ENCODE peak calls at places on chromosomes 13 and 19, in six cellular contexts. One of them, this sample, is unnamed.

GRCh38 chr19:29478578-29479565 is 46.9 kb upstream of the VSTM2B start:
- DNase-seq in PC-3: no peak
- DNase-seq in naive thymus-derived CD4-positive, alpha-beta T cell: no peak
- DNase-seq in body of pancreas: peak; percentile 12
- DNase-seq in endothelial cell of umbilical vein: no peak
- DNase-seq in IMR-90: no peak
- DNase-seq in this sample: peak; percentile 65

GRCh38 chr19:2640563-2641331 is 61.7 kb downstream of the GNG7 start:
- DNase-seq in IMR-90: no peak
- DNase-seq in endothelial cell of umbilical vein: no peak
- DNase-seq in body of pancreas: no peak
- DNase-seq in naive thymus-derived CD4-positive, alpha-beta T cell: no peak
- DNase-seq in PC-3: no peak
- DNase-seq in this sample: no peak

GRCh38 chr19:14432817-14433453 is at the start of gene PKN1:
- DNase-seq in naive thymus-derived CD4-positive, alpha-beta T cell: no peak
- DNase-seq in body of pancreas: peak; percentile 65
- DNase-seq in PC-3: peak; percentile 46
- DNase-seq in IMR-90: no peak
- DNase-seq in endothelial cell of umbilical vein: peak; percentile 21
- DNase-seq in this sample: peak; percentile 46

GRCh38 chr19:7658219-7658686 is 10.6 kb upstream of the RETN start:
- DNase-seq in endothelial cell of umbilical vein: no peak
- DNase-seq in IMR-90: no peak
- DNase-seq in PC-3: no peak
- DNase-seq in naive thymus-derived CD4-positive, alpha-beta T cell: peak; percentile 54
- DNase-seq in body of pancreas: no peak
- DNase-seq in this sample: no peak

GRCh38 chr19:54279441-54279962 is 1.4 kb downstream of the LILRB2 start:
- DNase-seq in naive thymus-derived CD4-positive, alpha-beta T cell: no peak
- DNase-seq in body of pancreas: no peak
- DNase-seq in IMR-90: no peak
- DNase-seq in endothelial cell of umbilical vein: no peak
- DNase-seq in PC-3: no peak
- DNase-seq in this sample: no peak

GRCh38 chr13:21069561-21070004 is 8.2 kb upstream of the LATS2 start:
- DNase-seq in endothelial cell of umbilical vein: no peak
- DNase-seq in body of pancreas: no peak
- DNase-seq in PC-3: peak; percentile 94
- DNase-seq in IMR-90: peak; percentile 99
- DNase-seq in naive thymus-derived CD4-positive, alpha-beta T cell: no peak
- DNase-seq in this sample: peak; percentile 96

GRCh38 chr13:98523455-98524102 is 53.3 kb downstream of the STK24 start:
- DNase-seq in endothelial cell of umbilical vein: no peak
- DNase-seq in PC-3: no peak
- DNase-seq in IMR-90: no peak
- DNase-seq in body of pancreas: no peak
- DNase-seq in naive thymus-derived CD4-positive, alpha-beta T cell: no peak
- DNase-seq in this sample: no peak

GRCh38 chr19:21749090-21749489 is 18.3 kb downstream of the ZNF100 start:
- DNase-seq in endothelial cell of umbilical vein: no peak
- DNase-seq in naive thymus-derived CD4-positive, alpha-beta T cell: no peak
- DNase-seq in PC-3: no peak
- DNase-seq in IMR-90: peak; percentile 29
- DNase-seq in body of pancreas: no peak
- DNase-seq in this sample: peak; percentile 25

GRCh38 chr13:111256946-111257345 is 63.5 kb upstream of the TEX29 start:
- DNase-seq in PC-3: no peak
- DNase-seq in body of pancreas: no peak
- DNase-seq in IMR-90: no peak
- DNase-seq in naive thymus-derived CD4-positive, alpha-beta T cell: no peak
- DNase-seq in endothelial cell of umbilical vein: no peak
- DNase-seq in this sample: no peak

GRCh38 chr19:42427313-42427712 is at the start of gene LIPE:
- DNase-seq in PC-3: no peak
- DNase-seq in naive thymus-derived CD4-positive, alpha-beta T cell: no peak
- DNase-seq in body of pancreas: no peak
- DNase-seq in endothelial cell of umbilical vein: no peak
- DNase-seq in IMR-90: no peak
- DNase-seq in this sample: peak; percentile 38

GRCh38 chr13:30266751-30267150 is 40.6 kb downstream of the KATNAL1 start:
- DNase-seq in body of pancreas: no peak
- DNase-seq in PC-3: no peak
- DNase-seq in IMR-90: no peak
- DNase-seq in endothelial cell of umbilical vein: no peak
- DNase-seq in naive thymus-derived CD4-positive, alpha-beta T cell: no peak
- DNase-seq in this sample: no peak

GRCh38 chr19:57004418-57004817 is 115.4 kb upstream of the USP29 start:
- DNase-seq in naive thymus-derived CD4-positive, alpha-beta T cell: no peak
- DNase-seq in PC-3: no peak
- DNase-seq in endothelial cell of umbilical vein: no peak
- DNase-seq in body of pancreas: no peak
- DNase-seq in IMR-90: no peak
- DNase-seq in this sample: no peak

GRCh38 chr19:5826531-5827341 is 12.8 kb downstream of the FUT6 start:
- DNase-seq in IMR-90: no peak
- DNase-seq in body of pancreas: peak; percentile 94
- DNase-seq in PC-3: peak; percentile 81
- DNase-seq in endothelial cell of umbilical vein: no peak
- DNase-seq in naive thymus-derived CD4-positive, alpha-beta T cell: no peak
- DNase-seq in this sample: peak; percentile 90

GRCh38 chr13:24071423-24072075 is 89.0 kb upstream of the SPATA13 start:
- DNase-seq in naive thymus-derived CD4-positive, alpha-beta T cell: no peak
- DNase-seq in IMR-90: peak; percentile 48
- DNase-seq in body of pancreas: no peak
- DNase-seq in PC-3: peak; percentile 60
- DNase-seq in endothelial cell of umbilical vein: peak; percentile 64
- DNase-seq in this sample: no peak

GRCh38 chr19:5085566-5085965 is 116.7 kb downstream of the KDM4B start:
- DNase-seq in PC-3: no peak
- DNase-seq in body of pancreas: no peak
- DNase-seq in naive thymus-derived CD4-positive, alpha-beta T cell: no peak
- DNase-seq in IMR-90: no peak
- DNase-seq in endothelial cell of umbilical vein: no peak
- DNase-seq in this sample: no peak

GRCh38 chr13:32413284-32413683 is 14.6 kb downstream of the N4BP2L1 start:
- DNase-seq in PC-3: no peak
- DNase-seq in naive thymus-derived CD4-positive, alpha-beta T cell: no peak
- DNase-seq in IMR-90: no peak
- DNase-seq in endothelial cell of umbilical vein: no peak
- DNase-seq in body of pancreas: no peak
- DNase-seq in this sample: no peak

GRCh38 chr13:32846556-32846955 is 169.7 kb upstream of the KL start:
- DNase-seq in PC-3: no peak
- DNase-seq in naive thymus-derived CD4-positive, alpha-beta T cell: no peak
- DNase-seq in endothelial cell of umbilical vein: no peak
- DNase-seq in body of pancreas: no peak
- DNase-seq in IMR-90: no peak
- DNase-seq in this sample: no peak

GRCh38 chr13:110392510-110393233 is 85.6 kb downstream of the COL4A2 start:
- DNase-seq in PC-3: no peak
- DNase-seq in IMR-90: peak; percentile 78
- DNase-seq in body of pancreas: no peak
- DNase-seq in naive thymus-derived CD4-positive, alpha-beta T cell: no peak
- DNase-seq in endothelial cell of umbilical vein: peak; percentile 29
- DNase-seq in this sample: no peak

GRCh38 chr13:73720216-73720840 is 413.9 kb downstream of the KLF12 start:
- DNase-seq in PC-3: no peak
- DNase-seq in IMR-90: peak; percentile 11
- DNase-seq in body of pancreas: no peak
- DNase-seq in endothelial cell of umbilical vein: no peak
- DNase-seq in naive thymus-derived CD4-positive, alpha-beta T cell: no peak
- DNase-seq in this sample: no peak

GRCh38 chr13:26111797-26112196 is 60.0 kb upstream of the SHISA2 start:
- DNase-seq in body of pancreas: no peak
- DNase-seq in PC-3: no peak
- DNase-seq in endothelial cell of umbilical vein: no peak
- DNase-seq in naive thymus-derived CD4-positive, alpha-beta T cell: no peak
- DNase-seq in IMR-90: no peak
- DNase-seq in this sample: no peak

GRCh38 chr13:36323951-36324566 is 22.1 kb downstream of the SPART start:
- DNase-seq in PC-3: peak; percentile 76
- DNase-seq in body of pancreas: no peak
- DNase-seq in naive thymus-derived CD4-positive, alpha-beta T cell: no peak
- DNase-seq in IMR-90: peak; percentile 52
- DNase-seq in endothelial cell of umbilical vein: no peak
- DNase-seq in this sample: no peak

GRCh38 chr19:47228937-47229673 is 1.9 kb downstream of the BBC3 start:
- DNase-seq in PC-3: no peak
- DNase-seq in endothelial cell of umbilical vein: peak; percentile 67
- DNase-seq in IMR-90: peak; percentile 61
- DNase-seq in body of pancreas: no peak
- DNase-seq in naive thymus-derived CD4-positive, alpha-beta T cell: peak; percentile 51
- DNase-seq in this sample: no peak

GRCh38 chr13:112225429-112226090 is 150.6 kb upstream of the SPACA7 start:
- DNase-seq in IMR-90: no peak
- DNase-seq in body of pancreas: no peak
- DNase-seq in PC-3: no peak
- DNase-seq in endothelial cell of umbilical vein: no peak
- DNase-seq in naive thymus-derived CD4-positive, alpha-beta T cell: no peak
- DNase-seq in this sample: no peak

GRCh38 chr13:99996177-99996705 is 14.7 kb downstream of the ZIC2 start:
- DNase-seq in endothelial cell of umbilical vein: peak; percentile 53
- DNase-seq in PC-3: no peak
- DNase-seq in IMR-90: no peak
- DNase-seq in body of pancreas: no peak
- DNase-seq in naive thymus-derived CD4-positive, alpha-beta T cell: no peak
- DNase-seq in this sample: no peak

GRCh38 chr13:44796597-44797517 is 192.4 kb downstream of the NUFIP1 start:
- DNase-seq in naive thymus-derived CD4-positive, alpha-beta T cell: no peak
- DNase-seq in body of pancreas: no peak
- DNase-seq in IMR-90: no peak
- DNase-seq in endothelial cell of umbilical vein: peak; percentile 22
- DNase-seq in PC-3: no peak
- DNase-seq in this sample: no peak

GRCh38 chr13:93745884-93746283 is 519.3 kb downstream of the GPC6 start:
- DNase-seq in body of pancreas: no peak
- DNase-seq in IMR-90: peak; percentile 74
- DNase-seq in PC-3: no peak
- DNase-seq in naive thymus-derived CD4-positive, alpha-beta T cell: no peak
- DNase-seq in endothelial cell of umbilical vein: no peak
- DNase-seq in this sample: no peak

GRCh38 chr13:84455143-84455905 is 573.0 kb upstream of the SLITRK1 start:
- DNase-seq in endothelial cell of umbilical vein: no peak
- DNase-seq in PC-3: no peak
- DNase-seq in body of pancreas: no peak
- DNase-seq in naive thymus-derived CD4-positive, alpha-beta T cell: no peak
- DNase-seq in IMR-90: no peak
- DNase-seq in this sample: no peak

GRCh38 chr19:15433519-15434069 is 14.8 kb upstream of the AKAP8L start:
- DNase-seq in endothelial cell of umbilical vein: no peak
- DNase-seq in body of pancreas: no peak
- DNase-seq in naive thymus-derived CD4-positive, alpha-beta T cell: no peak
- DNase-seq in PC-3: no peak
- DNase-seq in IMR-90: no peak
- DNase-seq in this sample: no peak
- H3K27ac ChIP-seq in endothelial cell of umbilical vein: no peak overlapping the region
- H3K27ac ChIP-seq in body of pancreas: peak overlapping the region; percentile 81
- H3K27ac ChIP-seq in naive thymus-derived CD4-positive, alpha-beta T cell: peak overlapping the region; percentile 90
- H3K27ac ChIP-seq in PC-3: no peak overlapping the region
- H3K27ac ChIP-seq in IMR-90: peak overlapping the region; percentile 5
- H3K27ac ChIP-seq in this sample: peak overlapping the region; percentile 81

GRCh38 chr19:35214766-35215422 is 13.6 kb downstream of the FAM187B start:
- DNase-seq in body of pancreas: no peak
- DNase-seq in endothelial cell of umbilical vein: no peak
- DNase-seq in naive thymus-derived CD4-positive, alpha-beta T cell: no peak
- DNase-seq in IMR-90: no peak
- DNase-seq in PC-3: no peak
- DNase-seq in this sample: no peak

GRCh38 chr19:35216026-35216832 is 12.3 kb downstream of the FAM187B start:
- DNase-seq in body of pancreas: no peak
- DNase-seq in endothelial cell of umbilical vein: no peak
- DNase-seq in naive thymus-derived CD4-positive, alpha-beta T cell: no peak
- DNase-seq in PC-3: no peak
- DNase-seq in IMR-90: no peak
- DNase-seq in this sample: no peak

GRCh38 chr19:35219008-35219407 is 9.5 kb downstream of the FAM187B start:
- DNase-seq in PC-3: no peak
- DNase-seq in body of pancreas: no peak
- DNase-seq in endothelial cell of umbilical vein: no peak
- DNase-seq in IMR-90: no peak
- DNase-seq in naive thymus-derived CD4-positive, alpha-beta T cell: no peak
- DNase-seq in this sample: no peak

GRCh38 chr19:35213678-35214632 is 14.6 kb downstream of the FAM187B start:
- DNase-seq in IMR-90: peak; percentile 64
- DNase-seq in naive thymus-derived CD4-positive, alpha-beta T cell: peak; percentile 88
- DNase-seq in PC-3: peak; percentile 92
- DNase-seq in endothelial cell of umbilical vein: peak; percentile 96
- DNase-seq in body of pancreas: peak; percentile 71
- DNase-seq in this sample: no peak

DNA sequence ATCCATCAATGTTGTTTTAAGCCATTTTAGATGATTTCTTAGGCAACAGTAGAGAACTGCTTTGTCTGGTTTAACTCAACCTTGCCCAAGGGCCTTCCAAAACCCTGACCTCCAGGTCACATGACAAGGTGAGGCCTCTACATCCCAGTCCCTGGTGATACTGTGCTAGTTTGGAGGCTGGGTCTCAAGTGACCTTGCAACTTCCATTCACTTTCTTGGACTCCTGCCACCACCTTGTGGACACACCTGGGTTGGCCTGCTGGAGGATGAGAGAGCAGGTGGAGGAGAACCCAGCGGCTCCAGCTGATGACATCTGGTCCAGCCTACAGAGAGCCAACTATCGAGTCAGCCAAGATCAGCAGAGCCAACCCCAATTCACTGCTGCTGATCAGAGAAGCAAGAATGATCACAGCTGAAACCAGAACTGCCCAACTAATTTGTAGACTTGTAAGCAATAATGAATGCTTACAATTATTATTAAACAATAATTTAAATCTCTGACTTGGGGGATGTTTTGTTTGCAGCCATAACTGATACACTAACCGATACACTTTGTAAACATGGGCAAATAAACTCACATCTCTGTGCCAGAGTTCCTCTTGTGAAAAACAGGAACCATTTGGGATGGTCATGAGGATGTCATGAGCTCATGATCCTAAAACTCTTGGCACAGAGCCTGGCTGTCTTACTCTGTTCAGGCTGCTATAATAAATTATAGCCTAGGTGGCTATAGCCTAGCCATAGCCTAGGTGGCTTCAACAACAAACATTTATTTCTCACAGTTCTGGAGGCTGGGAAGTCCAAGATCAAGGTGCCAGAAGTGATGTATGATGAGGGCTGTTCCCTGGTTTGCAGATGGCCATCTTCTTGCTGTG is 11.5 kb downstream of the FAM187B start:
- DNase-seq in naive thymus-derived CD4-positive, alpha-beta T cell: no peak
- DNase-seq in IMR-90: no peak
- DNase-seq in body of pancreas: peak; percentile 44
- DNase-seq in endothelial cell of umbilical vein: no peak
- DNase-seq in PC-3: peak; percentile 15
- DNase-seq in this sample: no peak
- H3K4me1 ChIP-seq in naive thymus-derived CD4-positive, alpha-beta T cell: peaks cover 32% of the 10 kb centered on the region
- H3K4me1 ChIP-seq in IMR-90: no peaks in the 10 kb centered on the region
- H3K4me1 ChIP-seq in body of pancreas: peaks cover 27% of the 10 kb centered on the region
- H3K4me1 ChIP-seq in endothelial cell of umbilical vein: peaks cover 11% of the 10 kb centered on the region
- H3K4me1 ChIP-seq in PC-3: peaks cover 11% of the 10 kb centered on the region
- H3K4me1 ChIP-seq in this sample: no peaks in the 10 kb centered on the region

GRCh38 chr19:13241321-13242104 is 91.3 kb downstream of the IER2 start:
- DNase-seq in endothelial cell of umbilical vein: no peak
- DNase-seq in naive thymus-derived CD4-positive, alpha-beta T cell: no peak
- DNase-seq in IMR-90: no peak
- DNase-seq in body of pancreas: no peak
- DNase-seq in PC-3: peak; percentile 26
- DNase-seq in this sample: no peak
- H3K27ac ChIP-seq in endothelial cell of umbilical vein: no peak overlapping the region
- H3K27ac ChIP-seq in naive thymus-derived CD4-positive, alpha-beta T cell: no peak overlapping the region
- H3K27ac ChIP-seq in IMR-90: no peak overlapping the region
- H3K27ac ChIP-seq in body of pancreas: no peak overlapping the region
- H3K27ac ChIP-seq in PC-3: no peak overlapping the region
- H3K27ac ChIP-seq in this sample: no peak overlapping the region

GRCh38 chr19:49425922-49426592 is 869 bp downstream of the GFY start:
- DNase-seq in endothelial cell of umbilical vein: no peak
- DNase-seq in body of pancreas: no peak
- DNase-seq in naive thymus-derived CD4-positive, alpha-beta T cell: no peak
- DNase-seq in IMR-90: no peak
- DNase-seq in PC-3: peak; percentile 37
- DNase-seq in this sample: peak; percentile 60
- H3K4me1 ChIP-seq in endothelial cell of umbilical vein: no peaks in the 10 kb centered on the region
- H3K4me1 ChIP-seq in body of pancreas: peaks cover 33% of the 10 kb centered on the region
- H3K4me1 ChIP-seq in naive thymus-derived CD4-positive, alpha-beta T cell: peaks cover 31% of the 10 kb centered on the region
- H3K4me1 ChIP-seq in IMR-90: peaks cover 2% of the 10 kb centered on the region
- H3K4me1 ChIP-seq in PC-3: peaks cover 8% of the 10 kb centered on the region
- H3K4me1 ChIP-seq in this sample: peaks cover 20% of the 10 kb centered on the region

This sample was measured in cardiac muscle cell.